ENCODE peak calls at places on chromosomes 7 and 10, in six cellular contexts. B, D, K, Q, U and J are unnamed samples.

GRCh38 chr10:1575481-1576244 is 161.7 kb downstream of the ADARB2 start:
- DNase-seq in B (no peak), D (no peak), U (no peak), K (no peak), Q (no peak), J (no peak)

GRCh38 chr7:47480576-47481538 is 101.1 kb downstream of the TNS3 start:
- DNase-seq in K (no peak), U (no peak), D (no peak), B (no peak), Q (no peak), J (peak)

GRCh38 chr10:3776796-3777571 is 8.0 kb downstream of the KLF6 start:
- DNase-seq in K (peak), D (peak), U (peak), B (peak), Q (no peak), J (peak)

GRCh38 chr10:128186959-128187787 is 61.0 kb upstream of the MKI67 start:
- DNase-seq in K (no peak), B (no peak), D (no peak), U (no peak), Q (no peak), J (no peak)

GRCh38 chr7:30929686-30930085 is 18.0 kb downstream of the AQP1 start:
- DNase-seq in D (no peak), U (no peak), B (peak), Q (no peak), K (peak), J (no peak)

GRCh38 chr10:103447187-103447586 is 5.0 kb downstream of the CALHM2 start:
- DNase-seq in D (no peak), U (no peak), B (no peak), Q (no peak), K (no peak), J (no peak)

GRCh38 chr10:48842231-48842630 is 97.4 kb downstream of the LRRC18 start:
- DNase-seq in D (no peak), K (no peak), B (no peak), U (no peak), Q (no peak), J (no peak)

GRCh38 chr7:35722054-35722849 is 27.3 kb upstream of the HERPUD2 start:
- DNase-seq in U (no peak), K (no peak), B (no peak), D (no peak), Q (no peak), J (no peak)

GRCh38 chr7:127396184-127396583 is 3.7 kb upstream of the ZNF800 start:
- DNase-seq in Q (no peak), K (no peak), D (no peak), U (no peak), B (peak), J (peak)

GRCh38 chr7:84701524-84702306 is 485.1 kb downstream of the SEMA3D start:
- DNase-seq in U (peak), Q (no peak), B (peak), D (peak), K (no peak), J (no peak)

GRCh38 chr10:95260397-95260881 is 30.4 kb downstream of the PDLIM1 start:
- DNase-seq in Q (no peak), U (no peak), D (peak), K (no peak), B (peak), J (peak)

DNA sequence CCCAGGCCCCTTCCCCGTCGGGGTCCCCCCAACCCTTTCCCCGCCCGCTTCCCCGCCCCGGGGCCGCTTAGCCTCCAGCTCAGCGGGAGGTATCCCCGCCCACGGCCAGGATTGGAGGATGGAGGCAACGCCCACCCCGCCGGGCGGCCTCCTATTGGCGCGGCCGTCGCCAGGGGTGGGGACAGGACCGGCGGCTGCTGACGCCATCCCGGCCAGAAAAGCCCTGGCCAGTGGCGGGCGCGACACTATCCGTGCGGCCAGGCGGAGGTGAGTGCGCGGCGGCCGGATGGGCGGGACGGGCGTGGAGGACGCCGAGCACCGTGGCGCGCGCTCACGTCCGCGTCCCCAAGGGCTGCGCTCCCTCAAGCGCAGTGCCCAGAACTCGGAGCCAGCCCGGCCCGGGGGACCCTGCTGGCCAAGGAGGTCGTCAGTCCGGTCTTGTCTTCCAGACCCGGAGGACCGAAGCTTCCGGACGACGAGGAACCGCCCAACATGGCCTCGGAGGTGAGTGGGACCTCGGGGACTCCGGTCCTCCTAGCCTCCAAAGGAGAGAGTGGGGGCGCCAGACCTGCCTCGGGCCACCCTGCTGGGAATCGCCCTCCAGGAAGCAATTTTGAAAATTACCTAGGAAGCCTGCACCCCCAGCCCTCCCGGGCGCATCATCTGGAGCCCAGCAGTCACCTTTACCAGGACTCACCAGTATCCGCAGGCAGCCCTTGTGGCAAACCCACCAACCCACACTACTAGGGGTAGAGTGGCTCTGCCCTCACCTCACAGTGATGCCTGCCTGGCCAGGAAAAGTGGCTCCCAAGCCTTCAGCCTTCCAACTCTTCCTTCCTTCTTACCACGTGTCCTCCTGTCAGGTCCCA is at the start of gene ASL:
- DNase-seq in B (peak), D (peak), U (peak), K (peak), Q (peak), J (peak)
- TF ChIP-seq POLR2A in B (peak), D (peak), U (peak), K (peak), Q (peak), J (peak)

GRCh38 chr10:133008736-133009135 is 66.4 kb upstream of the CFAP46 start:
- DNase-seq in B (no peak), Q (no peak), U (no peak), K (no peak), D (no peak), J (no peak)
- TF ChIP-seq POLR2A in B (no peak), Q (no peak), U (no peak), K (no peak), D (no peak), J (no peak)

DNA sequence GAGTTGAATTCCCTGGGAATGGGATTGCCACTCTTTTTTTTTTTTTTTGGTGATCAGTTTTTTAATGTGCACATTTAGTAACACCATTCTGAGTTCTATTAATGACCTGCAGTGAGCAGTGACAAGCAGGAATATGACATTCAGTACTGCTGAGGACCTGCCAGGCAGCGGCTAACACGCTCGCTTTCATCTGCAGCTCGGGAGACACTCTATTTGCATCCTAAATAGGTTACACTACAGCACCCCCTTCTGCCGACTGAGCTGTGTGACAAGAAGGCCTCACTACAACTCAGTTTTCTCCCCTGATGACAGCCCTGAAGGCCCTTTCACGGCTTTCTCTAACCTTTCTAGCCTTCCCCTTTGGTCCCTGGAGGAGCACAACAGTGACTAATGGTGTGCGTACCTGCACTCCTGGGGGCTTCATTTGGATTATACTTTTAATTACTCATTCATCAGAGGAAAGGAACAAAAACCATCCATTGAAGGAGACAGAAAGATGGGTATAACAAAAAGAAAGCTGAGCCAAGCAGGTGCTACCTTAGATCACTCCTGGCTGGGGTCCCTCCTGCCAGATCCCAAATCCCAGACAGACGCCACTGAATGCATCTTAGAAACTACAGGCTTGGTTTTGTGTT is 872.4 kb downstream of the LRMDA start:
- DNase-seq in K (peak), D (peak), B (peak), Q (peak), U (peak), J (peak)
- TF ChIP-seq POLR2A in K (no peak), D (no peak), B (no peak), Q (no peak), U (no peak), J (no peak)

GRCh38 chr10:122112021-122112616 is 123.2 kb downstream of the TACC2 start:
- DNase-seq in Q (no peak), D (peak), K (peak), B (no peak), U (peak), J (no peak)

GRCh38 chr10:122113161-122113944 is 124.4 kb downstream of the TACC2 start:
- DNase-seq in Q (peak), K (peak), B (peak), D (peak), U (peak), J (peak)

GRCh38 chr10:122114156-122114747 is 125.3 kb downstream of the TACC2 start:
- DNase-seq in D (peak), Q (no peak), K (no peak), U (no peak), B (peak), J (no peak)

GRCh38 chr10:122115874-122116273 is 126.9 kb downstream of the TACC2 start:
- DNase-seq in U (no peak), B (no peak), K (no peak), Q (no peak), D (no peak), J (no peak)

DNA sequence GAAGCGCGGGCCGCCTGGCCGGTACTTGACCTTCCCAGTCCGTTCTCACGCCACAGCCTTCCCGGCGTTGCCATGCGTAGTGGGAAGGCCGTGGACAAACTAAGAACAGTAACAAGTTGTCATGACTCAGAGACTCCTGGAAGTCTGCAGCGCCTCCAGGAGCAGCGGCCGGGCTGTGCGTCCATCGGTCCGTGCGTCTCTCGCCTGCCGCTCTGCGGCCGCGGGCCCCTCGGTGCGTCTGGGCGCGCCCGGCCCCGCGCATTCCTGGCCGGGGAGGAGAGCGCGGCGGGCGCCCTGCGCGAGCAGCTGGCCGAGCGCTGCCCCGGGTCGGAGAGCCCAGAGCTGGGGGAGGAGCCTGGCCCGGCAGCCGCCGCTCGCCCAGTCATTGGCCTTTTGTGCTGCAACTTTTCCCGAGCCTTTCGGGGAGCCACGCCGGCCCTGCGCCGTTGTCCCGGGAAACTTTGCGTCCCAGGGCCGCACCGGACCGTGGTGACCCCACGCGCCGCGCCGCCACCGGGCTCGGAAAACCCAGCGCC is 123.7 kb downstream of the TACC2 start:
- DNase-seq in K (peak), Q (peak), U (peak), D (peak), B (peak), J (peak)
- TF ChIP-seq POLR2A in K (no peak), Q (peak), U (peak), D (peak), B (no peak), J (no peak)

DNA sequence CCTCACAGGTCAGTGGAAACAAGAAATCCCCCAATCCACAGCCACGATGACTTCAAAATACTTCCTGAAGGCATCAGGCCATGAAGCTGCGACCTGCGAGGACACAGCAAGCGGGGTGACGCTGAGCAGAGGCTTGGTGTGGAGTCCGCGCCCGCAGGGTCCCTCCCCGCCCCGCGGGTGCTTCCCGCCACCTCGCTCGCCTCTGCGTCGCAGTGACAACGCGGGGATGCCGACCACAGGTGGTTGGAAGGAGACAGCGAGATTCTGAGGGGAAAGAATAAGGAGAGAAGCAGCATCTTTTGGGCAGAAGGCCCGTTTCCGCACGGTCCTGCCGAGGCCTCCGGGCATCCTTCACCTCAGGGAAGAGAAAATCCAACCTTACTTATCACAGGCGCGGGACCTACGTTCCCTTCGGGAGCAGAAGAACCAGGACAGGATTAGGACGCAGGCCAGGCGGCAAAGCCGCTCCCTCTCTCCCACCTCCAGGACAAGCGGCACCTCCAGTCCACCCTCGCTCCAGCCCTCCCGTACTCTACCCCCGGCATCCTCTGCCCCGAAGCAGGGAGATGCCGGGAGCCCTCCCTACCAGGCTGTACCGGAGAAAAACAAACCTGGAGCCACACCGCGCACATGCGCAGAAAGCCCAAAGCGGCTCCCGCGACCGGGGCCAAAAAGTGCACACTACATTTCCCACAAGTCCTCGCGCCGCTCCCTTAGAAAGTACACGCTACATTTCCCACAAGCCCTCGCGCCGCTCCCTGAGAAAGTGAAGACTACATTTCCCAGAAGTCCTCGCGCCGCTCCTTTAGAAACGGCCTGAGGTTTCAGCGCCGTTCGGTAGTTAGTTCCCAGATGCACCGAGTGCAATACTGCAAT is 85.9 kb downstream of the ZNF33B start:
- DNase-seq in K (peak), D (peak), U (peak), Q (peak), B (peak), J (peak)
- TF ChIP-seq POLR2A in K (no peak), D (no peak), U (peak), Q (no peak), B (peak), J (peak)

GRCh38 chr10:113565364-113565763 is 12.5 kb downstream of the HABP2 start:
- DNase-seq in D (no peak), U (no peak), Q (no peak), B (no peak), K (no peak), J (no peak)
- TF ChIP-seq POLR2A in D (no peak), U (no peak), Q (no peak), B (no peak), K (no peak), J (no peak)